ENCODE peak calls at places on chromosomes 2 and 18, in seven cellular contexts. One of them, this sample, is unnamed.

GRCh38 chr18:32298289-32298688 is 108.5 kb downstream of the MEP1B start:
- DNase-seq in H1: no peak
- DNase-seq in breast epithelium: no peak
- DNase-seq in sigmoid colon: no peak
- DNase-seq in HepG2: no peak
- DNase-seq in transverse colon: no peak
- DNase-seq in suprapubic skin: no peak
- DNase-seq in this sample: no peak

GRCh38 chr18:68735498-68736343 is 20.8 kb upstream of the TMX3 start:
- DNase-seq in HepG2: peak; percentile 28
- DNase-seq in suprapubic skin: no peak
- DNase-seq in transverse colon: no peak
- DNase-seq in H1: no peak
- DNase-seq in sigmoid colon: no peak
- DNase-seq in breast epithelium: no peak
- DNase-seq in this sample: no peak

GRCh38 chr2:37324786-37325624 is at the start of gene PRKD3:
- DNase-seq in suprapubic skin: peak; percentile 83
- DNase-seq in H1: no peak
- DNase-seq in breast epithelium: peak; percentile 64
- DNase-seq in transverse colon: peak; percentile 55
- DNase-seq in HepG2: peak; percentile 27
- DNase-seq in sigmoid colon: peak; percentile 80
- DNase-seq in this sample: no peak

GRCh38 chr18:75727479-75727878 is 300.0 kb upstream of the SMIM21 start:
- DNase-seq in HepG2: peak; percentile 2
- DNase-seq in H1: peak; percentile 38
- DNase-seq in transverse colon: peak; percentile 14
- DNase-seq in suprapubic skin: no peak
- DNase-seq in breast epithelium: no peak
- DNase-seq in sigmoid colon: no peak
- DNase-seq in this sample: no peak

GRCh38 chr18:9629709-9630108 is 15.3 kb upstream of the PPP4R1 start:
- DNase-seq in H1: no peak
- DNase-seq in suprapubic skin: no peak
- DNase-seq in HepG2: no peak
- DNase-seq in breast epithelium: no peak
- DNase-seq in transverse colon: no peak
- DNase-seq in sigmoid colon: no peak
- DNase-seq in this sample: no peak

GRCh38 chr2:149737882-149738281 is 150.3 kb upstream of the MMADHC start:
- DNase-seq in transverse colon: no peak
- DNase-seq in H1: no peak
- DNase-seq in HepG2: no peak
- DNase-seq in suprapubic skin: no peak
- DNase-seq in breast epithelium: no peak
- DNase-seq in sigmoid colon: no peak
- DNase-seq in this sample: no peak

GRCh38 chr2:157894694-157895450 is 18.7 kb upstream of the ACVR1 start:
- DNase-seq in breast epithelium: no peak
- DNase-seq in HepG2: no peak
- DNase-seq in sigmoid colon: no peak
- DNase-seq in H1: no peak
- DNase-seq in transverse colon: no peak
- DNase-seq in suprapubic skin: no peak
- DNase-seq in this sample: no peak

GRCh38 chr2:63861220-63861822 is 19.6 kb downstream of the UGP2 start:
- DNase-seq in suprapubic skin: no peak
- DNase-seq in HepG2: peak; percentile 54
- DNase-seq in transverse colon: peak; percentile 56
- DNase-seq in sigmoid colon: peak; percentile 75
- DNase-seq in breast epithelium: no peak
- DNase-seq in H1: no peak
- DNase-seq in this sample: no peak

GRCh38 chr2:231449503-231450054 is 14.7 kb downstream of the NCL start:
- DNase-seq in transverse colon: no peak
- DNase-seq in sigmoid colon: no peak
- DNase-seq in H1: no peak
- DNase-seq in suprapubic skin: no peak
- DNase-seq in breast epithelium: no peak
- DNase-seq in HepG2: peak; percentile 37
- DNase-seq in this sample: peak; percentile 1

GRCh38 chr2:12844511-12844910 is 127.8 kb downstream of the TRIB2 start:
- DNase-seq in suprapubic skin: no peak
- DNase-seq in sigmoid colon: no peak
- DNase-seq in HepG2: no peak
- DNase-seq in H1: no peak
- DNase-seq in transverse colon: no peak
- DNase-seq in breast epithelium: no peak
- DNase-seq in this sample: no peak

DNA sequence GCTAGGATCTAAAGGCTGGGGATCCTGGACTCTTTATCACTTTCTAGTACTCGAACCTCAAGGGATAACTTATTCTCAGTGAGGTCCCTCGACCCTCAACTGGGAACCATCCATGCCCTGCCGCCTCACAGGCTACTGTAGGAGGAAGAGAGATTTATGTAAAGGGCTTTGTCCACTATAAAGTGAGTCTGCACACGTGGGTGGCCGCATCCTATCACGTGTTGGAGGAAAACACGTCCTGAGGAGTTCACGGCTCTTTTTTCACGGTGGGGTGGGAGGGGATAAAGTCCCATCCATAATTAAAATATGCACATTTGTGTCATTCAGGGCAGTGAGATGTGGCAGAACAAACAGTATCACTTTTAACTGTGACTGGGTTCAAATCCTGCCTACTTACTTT is 176.6 kb downstream of the KLHL29 start:
- DNase-seq in breast epithelium: no peak
- DNase-seq in suprapubic skin: no peak
- DNase-seq in H1: no peak
- DNase-seq in HepG2: no peak
- DNase-seq in transverse colon: no peak
- DNase-seq in sigmoid colon: no peak
- DNase-seq in this sample: no peak
- TF ChIP-seq POLR2AphosphoS5 in breast epithelium: no peak
- TF ChIP-seq POLR2AphosphoS5 in suprapubic skin: no peak
- TF ChIP-seq POLR2AphosphoS5 in H1: no peak
- TF ChIP-seq POLR2AphosphoS5 in HepG2: no peak
- TF ChIP-seq POLR2AphosphoS5 in transverse colon: no peak
- TF ChIP-seq POLR2AphosphoS5 in sigmoid colon: no peak
- TF ChIP-seq POLR2AphosphoS5 in this sample: no peak

GRCh38 chr2:237490805-237491194 is 3.7 kb downstream of the MLPH start:
- DNase-seq in HepG2: no peak
- DNase-seq in sigmoid colon: no peak
- DNase-seq in breast epithelium: no peak
- DNase-seq in H1: no peak
- DNase-seq in transverse colon: no peak
- DNase-seq in suprapubic skin: no peak
- DNase-seq in this sample: no peak

GRCh38 chr2:237490009-237490804 is 3.2 kb downstream of the MLPH start:
- DNase-seq in HepG2: no peak
- DNase-seq in sigmoid colon: no peak
- DNase-seq in breast epithelium: no peak
- DNase-seq in H1: no peak
- DNase-seq in suprapubic skin: no peak
- DNase-seq in transverse colon: no peak
- DNase-seq in this sample: peak; percentile 25

GRCh38 chr2:237487496-237487895 is 445 bp downstream of the MLPH start:
- DNase-seq in HepG2: no peak
- DNase-seq in sigmoid colon: no peak
- DNase-seq in H1: no peak
- DNase-seq in transverse colon: no peak
- DNase-seq in breast epithelium: no peak
- DNase-seq in suprapubic skin: no peak
- DNase-seq in this sample: peak; percentile 63

GRCh38 chr2:237488295-237488694 is 1.2 kb downstream of the MLPH start:
- DNase-seq in sigmoid colon: no peak
- DNase-seq in HepG2: no peak
- DNase-seq in transverse colon: no peak
- DNase-seq in breast epithelium: no peak
- DNase-seq in H1: no peak
- DNase-seq in suprapubic skin: no peak
- DNase-seq in this sample: peak; percentile 41

GRCh38 chr2:237488901-237489860 is 2.1 kb downstream of the MLPH start:
- DNase-seq in breast epithelium: peak; percentile 59
- DNase-seq in H1: no peak
- DNase-seq in suprapubic skin: no peak
- DNase-seq in transverse colon: peak; percentile 69
- DNase-seq in HepG2: no peak
- DNase-seq in sigmoid colon: no peak
- DNase-seq in this sample: peak; percentile 38
- H3K27ac ChIP-seq in breast epithelium: peak overlapping the region; percentile 95
- H3K27ac ChIP-seq in H1: peak overlapping the region; percentile 53
- H3K27ac ChIP-seq in suprapubic skin: peak overlapping the region; percentile 78
- H3K27ac ChIP-seq in transverse colon: peak overlapping the region; percentile 58
- H3K27ac ChIP-seq in HepG2: no peak overlapping the region
- H3K27ac ChIP-seq in sigmoid colon: no peak overlapping the region
- H3K27ac ChIP-seq in this sample: no peak overlapping the region

GRCh38 chr2:10779776-10780490 is 32.7 kb downstream of the PDIA6 start:
- DNase-seq in HepG2: no peak
- DNase-seq in breast epithelium: no peak
- DNase-seq in H1: no peak
- DNase-seq in transverse colon: no peak
- DNase-seq in sigmoid colon: peak; percentile 49
- DNase-seq in suprapubic skin: no peak
- DNase-seq in this sample: peak; percentile 66

GRCh38 chr2:10776231-10776977 is 36.2 kb downstream of the PDIA6 start:
- DNase-seq in breast epithelium: no peak
- DNase-seq in sigmoid colon: peak; percentile 48
- DNase-seq in H1: no peak
- DNase-seq in HepG2: no peak
- DNase-seq in transverse colon: no peak
- DNase-seq in suprapubic skin: no peak
- DNase-seq in this sample: peak; percentile 62

GRCh38 chr2:10777111-10777841 is 35.3 kb downstream of the PDIA6 start:
- DNase-seq in H1: no peak
- DNase-seq in sigmoid colon: peak; percentile 41
- DNase-seq in breast epithelium: no peak
- DNase-seq in transverse colon: no peak
- DNase-seq in suprapubic skin: no peak
- DNase-seq in HepG2: no peak
- DNase-seq in this sample: peak; percentile 49

GRCh38 chr2:10778724-10779115 is 33.9 kb downstream of the PDIA6 start:
- DNase-seq in transverse colon: no peak
- DNase-seq in sigmoid colon: peak; percentile 21
- DNase-seq in HepG2: no peak
- DNase-seq in H1: no peak
- DNase-seq in suprapubic skin: no peak
- DNase-seq in breast epithelium: no peak
- DNase-seq in this sample: peak; percentile 59

DNA sequence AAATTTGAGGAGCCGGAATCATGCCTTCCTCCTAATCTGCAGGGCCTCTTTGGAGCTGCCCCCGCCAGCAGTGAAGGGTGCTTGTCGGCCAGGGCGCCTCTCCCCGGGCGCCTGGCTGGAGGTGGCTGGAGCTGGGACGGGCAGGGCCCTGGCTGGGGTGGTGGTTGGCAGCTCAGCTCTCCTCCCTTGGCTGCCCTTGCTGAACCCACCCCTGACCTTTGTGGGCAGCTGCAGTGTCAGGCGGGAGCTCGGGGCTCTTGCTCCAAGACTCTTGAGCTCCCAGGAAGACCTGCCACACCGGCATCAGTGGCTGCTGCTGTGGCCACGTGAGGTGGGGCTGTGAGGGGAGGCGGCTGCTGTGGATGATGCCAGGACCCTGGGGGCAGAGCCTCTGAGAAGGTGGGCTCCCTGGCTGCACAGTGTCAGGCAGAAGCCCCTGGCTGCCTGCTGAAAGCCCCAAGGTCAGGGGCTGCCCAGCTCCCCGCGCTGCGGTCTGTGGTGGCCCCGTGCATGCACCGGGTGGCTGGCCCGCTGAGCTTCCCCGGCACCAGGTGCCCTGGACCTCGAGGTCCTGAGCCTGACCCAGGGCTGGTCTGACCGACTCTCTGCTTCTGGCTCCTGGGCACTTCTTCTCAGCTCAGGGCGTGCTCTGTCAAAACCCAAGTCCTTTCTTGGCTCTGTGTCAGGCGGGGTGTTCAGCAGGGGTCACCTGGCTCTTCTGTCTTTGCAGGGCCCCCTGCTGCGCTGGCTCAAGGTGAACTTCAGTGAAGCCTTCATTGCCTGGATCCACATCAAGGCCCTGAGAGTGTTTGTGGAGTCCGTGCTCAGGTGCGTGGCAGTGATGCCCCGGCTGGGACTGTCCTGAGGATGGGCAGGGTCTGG is 34.5 kb downstream of the PDIA6 start:
- DNase-seq in sigmoid colon: peak; percentile 47
- DNase-seq in breast epithelium: no peak
- DNase-seq in H1: no peak
- DNase-seq in transverse colon: no peak
- DNase-seq in suprapubic skin: peak; percentile 71
- DNase-seq in HepG2: no peak
- DNase-seq in this sample: peak; percentile 71
- TF ChIP-seq POLR2A in sigmoid colon: no peak
- TF ChIP-seq POLR2A in breast epithelium: no peak
- TF ChIP-seq POLR2A in H1: no peak
- TF ChIP-seq POLR2A in transverse colon: no peak
- TF ChIP-seq POLR2A in suprapubic skin: no peak
- TF ChIP-seq POLR2A in HepG2: peak; percentile 30
- TF ChIP-seq POLR2A in this sample: no peak

GRCh38 chr18:6992761-6993160 is 124.8 kb downstream of the LAMA1 start:
- DNase-seq in sigmoid colon: no peak
- DNase-seq in breast epithelium: no peak
- DNase-seq in suprapubic skin: no peak
- DNase-seq in HepG2: no peak
- DNase-seq in H1: no peak
- DNase-seq in transverse colon: no peak
- DNase-seq in this sample: no peak

GRCh38 chr18:6994719-6995430 is 122.7 kb downstream of the LAMA1 start:
- DNase-seq in sigmoid colon: no peak
- DNase-seq in HepG2: no peak
- DNase-seq in H1: no peak
- DNase-seq in breast epithelium: no peak
- DNase-seq in transverse colon: no peak
- DNase-seq in suprapubic skin: no peak
- DNase-seq in this sample: no peak

GRCh38 chr18:6997802-6998201 is 119.8 kb downstream of the LAMA1 start:
- DNase-seq in H1: no peak
- DNase-seq in sigmoid colon: no peak
- DNase-seq in transverse colon: no peak
- DNase-seq in breast epithelium: no peak
- DNase-seq in HepG2: no peak
- DNase-seq in suprapubic skin: no peak
- DNase-seq in this sample: no peak

DNA sequence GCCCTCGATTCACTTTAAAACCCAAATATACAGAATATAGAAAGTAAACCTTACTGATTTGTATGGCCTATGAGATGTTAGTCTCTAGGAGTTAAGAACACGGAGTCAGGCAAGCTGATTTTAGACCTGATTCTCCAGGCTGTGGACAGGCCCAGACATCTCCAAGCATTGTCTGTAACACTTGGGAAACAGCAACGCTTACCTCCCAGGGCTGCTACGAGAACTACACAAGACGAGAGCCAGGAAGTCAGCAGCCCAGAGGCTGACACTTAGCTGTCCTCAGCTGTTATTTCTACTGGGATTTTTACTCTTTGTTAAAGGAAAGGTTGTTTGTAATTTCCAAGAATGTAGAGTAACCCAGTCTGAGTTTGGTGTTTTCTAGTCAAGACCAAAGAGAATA is 123.5 kb downstream of the LAMA1 start:
- DNase-seq in transverse colon: no peak
- DNase-seq in H1: no peak
- DNase-seq in suprapubic skin: no peak
- DNase-seq in breast epithelium: peak; percentile 60
- DNase-seq in HepG2: no peak
- DNase-seq in sigmoid colon: no peak
- DNase-seq in this sample: no peak
- TF ChIP-seq POLR2AphosphoS5 in transverse colon: no peak
- TF ChIP-seq POLR2AphosphoS5 in H1: no peak
- TF ChIP-seq POLR2AphosphoS5 in suprapubic skin: no peak
- TF ChIP-seq POLR2AphosphoS5 in breast epithelium: no peak
- TF ChIP-seq POLR2AphosphoS5 in HepG2: no peak
- TF ChIP-seq POLR2AphosphoS5 in sigmoid colon: no peak
- TF ChIP-seq POLR2AphosphoS5 in this sample: no peak